ENCODE peak calls at places on chromosomes 16 and 17, in nine cellular contexts. One of them, this sample, is unnamed.

GRCh38 chr17:77936881-77937280 is 21.6 kb upstream of the TNRC6C start:
- DNase-seq in skeletal muscle cell: no peak
- DNase-seq in activated CD4-positive, alpha-beta T cell treated with anti-CD3 and anti-CD28 coated beads for 24 hours: no peak
- DNase-seq in kidney glomerular epithelial cell: no peak
- DNase-seq in activated T-cell treated with anti-CD3 and anti-CD28 coated beads for 1 hour: no peak
- DNase-seq in CD4-positive, alpha-beta memory T cell: no peak
- DNase-seq in HEK293T: no peak
- DNase-seq in left kidney: no peak
- DNase-seq in mucosa of gallbladder: no peak
- DNase-seq in this sample: no peak

GRCh38 chr16:80931985-80932720 is 74.5 kb downstream of the CMC2 start:
- DNase-seq in skeletal muscle cell: peak
- DNase-seq in mucosa of gallbladder: peak
- DNase-seq in activated CD4-positive, alpha-beta T cell treated with anti-CD3 and anti-CD28 coated beads for 24 hours: no peak
- DNase-seq in CD4-positive, alpha-beta memory T cell: no peak
- DNase-seq in left kidney: peak
- DNase-seq in kidney glomerular epithelial cell: peak
- DNase-seq in HEK293T: no peak
- DNase-seq in activated T-cell treated with anti-CD3 and anti-CD28 coated beads for 1 hour: no peak
- DNase-seq in this sample: no peak

GRCh38 chr17:82400830-82401229 is 17.3 kb upstream of the HEXD start:
- DNase-seq in activated CD4-positive, alpha-beta T cell treated with anti-CD3 and anti-CD28 coated beads for 24 hours: peak
- DNase-seq in skeletal muscle cell: no peak
- DNase-seq in kidney glomerular epithelial cell: no peak
- DNase-seq in HEK293T: no peak
- DNase-seq in mucosa of gallbladder: peak
- DNase-seq in CD4-positive, alpha-beta memory T cell: peak
- DNase-seq in left kidney: no peak
- DNase-seq in activated T-cell treated with anti-CD3 and anti-CD28 coated beads for 1 hour: peak
- DNase-seq in this sample: peak

GRCh38 chr16:53154513-53154912 is 99.7 kb downstream of the CHD9 start:
- DNase-seq in skeletal muscle cell: no peak
- DNase-seq in HEK293T: peak
- DNase-seq in mucosa of gallbladder: no peak
- DNase-seq in activated T-cell treated with anti-CD3 and anti-CD28 coated beads for 1 hour: no peak
- DNase-seq in activated CD4-positive, alpha-beta T cell treated with anti-CD3 and anti-CD28 coated beads for 24 hours: no peak
- DNase-seq in left kidney: peak
- DNase-seq in kidney glomerular epithelial cell: no peak
- DNase-seq in CD4-positive, alpha-beta memory T cell: no peak
- DNase-seq in this sample: no peak

GRCh38 chr16:88570691-88571092 is 489 bp downstream of the ZC3H18 start:
- DNase-seq in activated CD4-positive, alpha-beta T cell treated with anti-CD3 and anti-CD28 coated beads for 24 hours: peak
- DNase-seq in activated T-cell treated with anti-CD3 and anti-CD28 coated beads for 1 hour: peak
- DNase-seq in skeletal muscle cell: no peak
- DNase-seq in CD4-positive, alpha-beta memory T cell: no peak
- DNase-seq in HEK293T: no peak
- DNase-seq in left kidney: peak
- DNase-seq in mucosa of gallbladder: no peak
- DNase-seq in kidney glomerular epithelial cell: no peak
- DNase-seq in this sample: peak

GRCh38 chr16:84574191-84574590 is 43.7 kb downstream of the COTL1 start:
- DNase-seq in HEK293T: no peak
- DNase-seq in left kidney: peak
- DNase-seq in activated T-cell treated with anti-CD3 and anti-CD28 coated beads for 1 hour: no peak
- DNase-seq in activated CD4-positive, alpha-beta T cell treated with anti-CD3 and anti-CD28 coated beads for 24 hours: no peak
- DNase-seq in CD4-positive, alpha-beta memory T cell: no peak
- DNase-seq in kidney glomerular epithelial cell: no peak
- DNase-seq in mucosa of gallbladder: no peak
- DNase-seq in skeletal muscle cell: no peak
- DNase-seq in this sample: no peak

GRCh38 chr16:27928542-27928941 is 135.0 kb downstream of the GSG1L start:
- DNase-seq in mucosa of gallbladder: no peak
- DNase-seq in kidney glomerular epithelial cell: no peak
- DNase-seq in left kidney: no peak
- DNase-seq in HEK293T: no peak
- DNase-seq in CD4-positive, alpha-beta memory T cell: no peak
- DNase-seq in skeletal muscle cell: no peak
- DNase-seq in activated CD4-positive, alpha-beta T cell treated with anti-CD3 and anti-CD28 coated beads for 24 hours: no peak
- DNase-seq in activated T-cell treated with anti-CD3 and anti-CD28 coated beads for 1 hour: no peak
- DNase-seq in this sample: no peak

GRCh38 chr17:49993423-49994037 is 1.5 kb downstream of the DLX3 start:
- DNase-seq in CD4-positive, alpha-beta memory T cell: no peak
- DNase-seq in activated T-cell treated with anti-CD3 and anti-CD28 coated beads for 1 hour: no peak
- DNase-seq in activated CD4-positive, alpha-beta T cell treated with anti-CD3 and anti-CD28 coated beads for 24 hours: no peak
- DNase-seq in HEK293T: no peak
- DNase-seq in left kidney: peak
- DNase-seq in skeletal muscle cell: no peak
- DNase-seq in mucosa of gallbladder: no peak
- DNase-seq in kidney glomerular epithelial cell: no peak
- DNase-seq in this sample: no peak

GRCh38 chr16:27498426-27498825 is 51.3 kb downstream of the GTF3C1 start:
- DNase-seq in kidney glomerular epithelial cell: no peak
- DNase-seq in mucosa of gallbladder: no peak
- DNase-seq in HEK293T: no peak
- DNase-seq in CD4-positive, alpha-beta memory T cell: no peak
- DNase-seq in skeletal muscle cell: no peak
- DNase-seq in activated CD4-positive, alpha-beta T cell treated with anti-CD3 and anti-CD28 coated beads for 24 hours: no peak
- DNase-seq in activated T-cell treated with anti-CD3 and anti-CD28 coated beads for 1 hour: no peak
- DNase-seq in left kidney: no peak
- DNase-seq in this sample: no peak

GRCh38 chr17:49249890-49250522 is 19.4 kb upstream of the PHOSPHO1 start:
- DNase-seq in left kidney: no peak
- DNase-seq in activated T-cell treated with anti-CD3 and anti-CD28 coated beads for 1 hour: no peak
- DNase-seq in mucosa of gallbladder: no peak
- DNase-seq in skeletal muscle cell: no peak
- DNase-seq in kidney glomerular epithelial cell: no peak
- DNase-seq in CD4-positive, alpha-beta memory T cell: no peak
- DNase-seq in activated CD4-positive, alpha-beta T cell treated with anti-CD3 and anti-CD28 coated beads for 24 hours: no peak
- DNase-seq in HEK293T: no peak
- DNase-seq in this sample: no peak